ENCODE peak calls at places on chromosomes 12 and 14, in seven cellular contexts. Y, Q, E, A, C, G and I are unnamed samples.

GRCh38 chr14:104873380-104874055 is 8.4 kb downstream of the CEP170B start:
- DNase-seq in Y (no peak), Q (no peak), E (no peak), A (peak), C (no peak), G (no peak), I (peak)

GRCh38 chr12:92123780-92124707 is 21.6 kb downstream of the BTG1 start:
- DNase-seq in Y (no peak), Q (no peak), E (no peak), A (no peak), C (no peak), G (no peak), I (no peak)

GRCh38 chr12:78120866-78121590 is 290.3 kb downstream of the NAV3 start:
- DNase-seq in Y (peak), Q (no peak), E (no peak), A (no peak), C (no peak), G (no peak), I (no peak)

GRCh38 chr12:53623526-53623925 is 2.7 kb downstream of the ATF7 start:
- DNase-seq in Y (no peak), Q (peak), E (no peak), A (no peak), C (no peak), G (no peak), I (no peak)

GRCh38 chr12:46523863-46524770 is 151.5 kb upstream of the SLC38A2 start:
- DNase-seq in Y (no peak), Q (peak), E (no peak), A (no peak), C (peak), G (no peak), I (no peak)

GRCh38 chr12:69468237-69469026 is 1.8 kb upstream of the FRS2 start:
- DNase-seq in Y (no peak), Q (peak), E (no peak), A (no peak), C (peak), G (peak), I (no peak)

GRCh38 chr12:116455540-116456306 is 103.5 kb upstream of the MAP1LC3B2 start:
- DNase-seq in Y (no peak), Q (peak), E (no peak), A (no peak), C (peak), G (peak), I (no peak)

GRCh38 chr12:979355-979754 is 11.7 kb upstream of the ERC1 start:
- DNase-seq in Y (no peak), Q (no peak), E (no peak), A (no peak), C (no peak), G (no peak), I (no peak)

GRCh38 chr14:103624860-103625259 is 4.2 kb upstream of the KLC1 start:
- DNase-seq in Y (peak), Q (peak), E (peak), A (peak), C (peak), G (peak), I (peak)

GRCh38 chr14:58747181-58747580 is 109.4 kb downstream of the DACT1 start:
- DNase-seq in Y (no peak), Q (peak), E (peak), A (peak), C (no peak), G (no peak), I (no peak)

GRCh38 chr14:37985826-37986470 is 221.8 kb upstream of the SSTR1 start:
- DNase-seq in Y (peak), Q (no peak), E (no peak), A (no peak), C (peak), G (peak), I (no peak)

GRCh38 chr14:85530626-85531025 is 682 bp downstream of the FLRT2 start:
- DNase-seq in Y (no peak), Q (no peak), E (no peak), A (no peak), C (no peak), G (no peak), I (no peak)

GRCh38 chr12:5222011-5222461 is 178.4 kb downstream of the KCNA5 start:
- DNase-seq in Y (no peak), Q (no peak), E (no peak), A (no peak), C (no peak), G (peak), I (no peak)

GRCh38 chr12:34397591-34398365 is 375.5 kb downstream of the ALG10 start:
- DNase-seq in Y (no peak), Q (no peak), E (peak), A (peak), C (no peak), G (no peak), I (peak)

GRCh38 chr12:78530065-78530765 is 334.4 kb upstream of the SYT1 start:
- DNase-seq in Y (no peak), Q (peak), E (no peak), A (no peak), C (no peak), G (peak), I (no peak)

GRCh38 chr12:96776908-96777307 is 130.1 kb upstream of the NEDD1 start:
- DNase-seq in Y (no peak), Q (no peak), E (no peak), A (no peak), C (no peak), G (no peak), I (no peak)

GRCh38 chr12:69154585-69155363 is 84.6 kb upstream of the CPSF6 start:
- DNase-seq in Y (peak), Q (peak), E (peak), A (peak), C (no peak), G (peak), I (no peak)

GRCh38 chr12:31875609-31875964 is 83.6 kb upstream of the RESF1 start:
- DNase-seq in Y (no peak), Q (no peak), E (no peak), A (no peak), C (no peak), G (no peak), I (no peak)

GRCh38 chr12:57738661-57739237 is at the start of gene AGAP2:
- DNase-seq in Y (no peak), Q (no peak), E (no peak), A (peak), C (no peak), G (peak), I (no peak)

GRCh38 chr14:70416322-70416716 is 571 bp downstream of the SYNJ2BP start:
- DNase-seq in Y (no peak), Q (no peak), E (no peak), A (no peak), C (no peak), G (no peak), I (no peak)

DNA sequence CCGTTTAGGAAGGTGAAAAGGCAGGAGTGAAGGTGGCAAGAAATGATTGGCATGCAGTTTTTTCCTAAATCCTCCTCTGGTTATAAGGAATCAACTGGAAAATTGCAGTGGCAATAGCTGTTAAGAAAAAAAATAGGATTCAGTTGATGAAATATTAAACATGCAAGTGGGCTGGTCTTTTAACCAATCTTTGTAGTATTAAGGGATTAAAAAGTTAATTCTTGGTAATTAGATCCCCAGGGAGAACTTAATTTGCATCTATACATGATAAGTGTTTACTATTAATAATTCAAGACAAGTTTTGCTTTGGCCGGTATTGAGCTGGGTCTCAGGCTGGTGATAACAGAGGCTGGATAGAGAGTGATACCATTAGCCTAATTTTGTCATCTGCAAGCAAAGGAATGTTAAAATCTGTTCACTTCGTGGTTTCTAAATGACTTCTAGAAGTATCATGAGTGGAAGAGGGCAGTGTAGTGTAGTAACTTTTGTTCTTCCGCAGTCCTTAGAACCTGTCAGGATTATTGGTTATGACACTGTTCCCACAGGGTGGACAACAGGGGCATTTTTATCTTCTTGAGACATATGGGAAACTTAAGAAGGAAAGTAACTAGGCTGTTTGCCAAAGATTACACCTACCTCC is 118.5 kb downstream of the PRKCH start:
- DNase-seq in Y (peak), Q (no peak), E (no peak), A (no peak), C (no peak), G (no peak), I (no peak)
- H3K4me3 ChIP-seq in Y (peak), Q (no peak), E (peak), A (no peak), C (no peak), G (no peak), I (peak)

GRCh38 chr12:6536894-6537579 is 2.7 kb downstream of the GAPDH start:
- DNase-seq in Y (peak), Q (no peak), E (no peak), A (no peak), C (no peak), G (peak), I (no peak)
- H3K4me3 ChIP-seq in Y (peak), Q (peak), E (no peak), A (no peak), C (peak), G (no peak), I (no peak)

DNA sequence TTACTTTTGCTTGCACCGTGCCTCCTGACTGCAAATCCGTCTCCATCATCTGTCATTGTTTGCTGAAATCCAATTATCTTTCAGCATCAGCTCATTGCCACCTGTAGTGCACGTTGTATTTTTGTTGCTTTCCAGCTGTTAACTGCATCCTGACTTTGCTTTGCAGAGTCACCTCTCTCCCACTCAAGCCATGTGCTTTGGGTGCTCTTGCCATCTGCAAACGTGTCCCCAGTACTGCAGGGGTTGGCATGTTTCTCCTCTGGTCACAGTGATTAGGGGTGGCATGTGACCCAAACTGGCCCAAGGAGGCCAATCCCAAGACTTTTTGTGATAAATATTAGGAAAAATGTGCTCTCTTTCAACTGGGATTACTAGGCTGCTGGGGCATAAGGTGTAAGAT is 10.5 kb upstream of the TMED2 start:
- DNase-seq in Y (no peak), Q (no peak), E (no peak), A (no peak), C (no peak), G (no peak), I (no peak)
- H3K4me3 ChIP-seq in Y (no peak), Q (no peak), E (no peak), A (no peak), C (no peak), G (no peak), I (no peak)

DNA sequence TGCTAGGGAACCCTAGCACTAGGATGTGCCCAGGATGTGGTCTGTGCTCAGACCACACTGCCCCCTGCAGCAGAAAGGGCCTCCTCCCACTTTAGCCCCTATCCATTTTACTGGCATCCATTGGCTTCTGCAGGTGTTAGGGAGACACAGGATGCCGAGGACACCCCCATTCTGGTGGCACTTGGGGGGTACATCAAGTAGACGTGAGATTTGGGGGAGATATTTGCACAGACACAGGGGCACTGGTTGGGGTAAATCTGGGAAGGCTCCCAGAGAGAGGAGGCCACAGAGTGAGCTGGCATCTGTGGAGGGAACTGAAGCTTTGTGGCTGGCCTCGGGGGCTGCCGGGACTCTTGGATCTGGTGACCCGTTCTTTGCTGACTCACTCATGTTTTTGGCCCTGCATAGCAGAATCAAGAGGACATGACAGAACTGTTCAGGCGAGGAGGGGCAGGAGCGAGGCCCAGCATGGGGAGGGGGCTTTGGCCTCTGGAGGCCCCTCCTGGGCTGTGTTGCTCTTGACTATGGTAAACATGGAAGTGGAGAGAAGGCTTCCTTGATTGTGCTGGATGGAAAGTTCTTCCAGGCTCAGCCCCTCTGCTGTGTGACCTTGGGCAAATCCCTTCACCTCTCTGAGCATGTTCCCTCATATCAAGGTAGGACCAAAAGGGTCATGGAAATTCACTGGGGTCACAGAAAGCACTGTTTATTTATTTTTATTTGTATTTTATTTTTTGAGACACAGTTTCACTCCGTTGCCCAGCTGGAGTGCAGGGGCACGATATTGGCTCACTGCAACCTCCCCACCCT is 1.8 kb downstream of the PLBD2 start:
- DNase-seq in Y (no peak), Q (no peak), E (no peak), A (no peak), C (no peak), G (peak), I (no peak)
- H3K4me3 ChIP-seq in Y (no peak), Q (no peak), E (peak), A (no peak), C (peak), G (no peak), I (peak)

GRCh38 chr12:19085090-19085489 is 44.4 kb upstream of the PLEKHA5 start:
- DNase-seq in Y (no peak), Q (peak), E (no peak), A (no peak), C (no peak), G (no peak), I (no peak)
- H3K4me3 ChIP-seq in Y (no peak), Q (no peak), E (no peak), A (no peak), C (no peak), G (no peak), I (no peak)